ENCODE peak calls at places on chromosomes 2 and 18, in six cellular contexts. O is fibroblast of lung, I is left lung, Z is mammary epithelial cell, U is dorsolateral prefrontal cortex, P is stomach. M is an unnamed sample.

GRCh38 chr2:19362094-19362649 is 3.7 kb upstream of the OSR1 start:
- DNase-seq in O (peak), U (no peak), I (no peak), Z (peak), P (no peak), M (peak)

GRCh38 chr2:6917071-6917760 is at the start of gene RNF144A:
- DNase-seq in I (peak), U (peak), O (peak), Z (peak), P (peak), M (peak)

GRCh38 chr2:165667375-165667774 is 126.7 kb downstream of the GALNT3 start:
- DNase-seq in I (no peak), P (no peak), O (no peak), Z (no peak), U (no peak), M (no peak)

GRCh38 chr2:168798076-168798887 is 4.2 kb upstream of the NOSTRIN start:
- DNase-seq in U (no peak), O (no peak), P (no peak), Z (no peak), I (no peak), M (no peak)

GRCh38 chr2:106183093-106183837 is 10.8 kb downstream of the UXS1 start:
- DNase-seq in U (no peak), P (no peak), O (no peak), I (no peak), Z (no peak), M (no peak)

GRCh38 chr18:13934676-13935075 is 19.3 kb upstream of the MC2R start:
- DNase-seq in O (no peak), P (no peak), U (no peak), I (no peak), Z (no peak), M (no peak)

GRCh38 chr2:120175000-120175581 is 48.1 kb downstream of the TMEM185B start:
- DNase-seq in U (no peak), P (no peak), Z (peak), O (peak), I (no peak), M (peak)

GRCh38 chr2:138615257-138615656 is 113.7 kb downstream of the SPOPL start:
- DNase-seq in O (peak), Z (peak), U (no peak), I (no peak), P (no peak), M (no peak)

GRCh38 chr18:8912348-8913057 is 190.0 kb upstream of the NDUFV2 start:
- DNase-seq in Z (no peak), U (no peak), O (no peak), P (no peak), I (peak), M (no peak)

GRCh38 chr18:76451475-76452331 is 43.3 kb downstream of the ZNF516 start:
- DNase-seq in P (no peak), O (peak), Z (no peak), I (no peak), U (peak), M (peak)

GRCh38 chr2:18118703-18119102 is 240.2 kb downstream of the KCNS3 start:
- DNase-seq in O (peak), U (no peak), Z (no peak), I (no peak), P (no peak), M (no peak)

GRCh38 chr2:1603059-1603458 is 141.3 kb downstream of the PXDN start:
- DNase-seq in U (no peak), O (no peak), P (no peak), Z (no peak), I (no peak), M (no peak)

GRCh38 chr2:216348909-216349308 is 23.4 kb downstream of the MARCHF4 start:
- DNase-seq in P (no peak), U (no peak), O (peak), Z (peak), I (no peak), M (no peak)

GRCh38 chr18:49524349-49524748 is 37.3 kb upstream of the C18orf32 start:
- DNase-seq in O (no peak), I (no peak), U (no peak), Z (no peak), P (no peak), M (no peak)

GRCh38 chr2:237092920-237093781 is 7.5 kb downstream of the COPS8 start:
- DNase-seq in U (no peak), O (peak), I (no peak), P (no peak), Z (peak), M (peak)

GRCh38 chr18:63949068-63949737 is at the start of gene HMSD:
- DNase-seq in P (peak), Z (peak), I (peak), U (peak), O (peak), M (peak)

GRCh38 chr2:121888189-121888557 is 132.7 kb downstream of the TSN start:
- DNase-seq in P (no peak), Z (peak), U (no peak), O (no peak), I (no peak), M (no peak)

GRCh38 chr2:236843061-236843460 is 242.6 kb upstream of the COPS8 start:
- DNase-seq in U (no peak), O (no peak), I (no peak), Z (no peak), P (no peak), M (no peak)

GRCh38 chr2:241190291-241190981 is 2.0 kb downstream of the ANO7 start:
- DNase-seq in I (peak), Z (no peak), P (no peak), O (no peak), U (no peak), M (no peak)

DNA sequence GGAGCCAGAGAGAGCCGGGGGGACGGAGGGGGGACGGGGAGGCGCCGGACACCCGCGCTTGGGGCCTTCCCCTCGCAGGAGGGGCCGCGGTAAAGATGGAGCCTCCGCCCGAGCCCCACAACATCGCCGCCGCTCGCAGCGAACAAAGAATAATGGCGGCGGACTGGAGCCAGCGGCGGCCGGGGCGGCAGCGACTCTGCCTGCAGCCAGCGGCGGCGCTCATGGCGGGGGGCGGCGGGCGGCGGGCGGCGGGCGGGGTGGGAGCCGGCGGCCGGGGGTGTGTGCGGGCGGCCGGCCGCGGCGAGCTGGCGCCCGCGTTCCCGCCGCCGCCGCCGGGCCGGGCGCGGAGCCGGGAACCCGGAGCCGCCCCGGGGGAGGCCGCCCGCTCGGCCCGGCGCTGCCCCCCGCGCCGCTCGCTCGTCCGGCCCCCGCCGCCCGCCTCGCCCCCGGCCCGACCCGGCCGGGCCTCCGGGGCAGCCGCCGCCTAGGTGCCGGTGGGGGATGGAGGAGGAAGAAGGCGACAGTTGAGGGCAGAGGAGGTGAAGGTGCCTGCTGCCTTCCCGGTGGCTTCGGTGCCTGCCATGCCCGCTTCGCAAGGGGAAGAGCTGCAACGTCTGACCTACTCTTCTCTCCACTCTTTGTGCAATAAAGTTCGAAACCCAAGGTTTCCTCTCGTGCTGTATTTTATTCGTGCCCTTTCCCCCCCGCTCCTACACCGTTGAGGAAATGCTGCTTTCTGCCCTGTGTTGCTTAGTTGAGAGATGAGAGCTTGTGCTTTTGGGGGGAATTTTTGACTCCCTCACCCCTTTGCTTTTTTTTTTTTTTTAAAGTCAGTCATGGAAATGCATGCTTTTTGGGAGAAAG is 630 bp downstream of the CREB1 start:
- DNase-seq in I (peak), P (peak), U (no peak), O (peak), Z (peak), M (peak)
- TF ChIP-seq CTCF in I (no peak), P (no peak), U (no peak), O (no peak), Z (no peak), M (no peak)

GRCh38 chr18:23456835-23457234 is 3.7 kb downstream of the RIOK3 start:
- DNase-seq in I (no peak), O (no peak), Z (no peak), P (no peak), U (no peak), M (no peak)
- H3K4me3 ChIP-seq in I (no peak), O (no peak), Z (no peak), P (no peak), U (no peak), M (no peak)

GRCh38 chr2:201270293-201271001 is 10.1 kb downstream of the CASP8 start:
- DNase-seq in U (no peak), Z (no peak), O (no peak), P (no peak), I (no peak), M (no peak)
- TF ChIP-seq CTCF in U (no peak), Z (no peak), O (no peak), P (no peak), I (no peak), M (no peak)

GRCh38 chr2:64644240-64645013 is 9.3 kb downstream of the SERTAD2 start:
- DNase-seq in O (peak), P (peak), U (no peak), Z (peak), I (peak), M (peak)
- H3K4me3 ChIP-seq in O (peak), P (peak), U (peak), Z (peak), I (peak), M (peak)

DNA sequence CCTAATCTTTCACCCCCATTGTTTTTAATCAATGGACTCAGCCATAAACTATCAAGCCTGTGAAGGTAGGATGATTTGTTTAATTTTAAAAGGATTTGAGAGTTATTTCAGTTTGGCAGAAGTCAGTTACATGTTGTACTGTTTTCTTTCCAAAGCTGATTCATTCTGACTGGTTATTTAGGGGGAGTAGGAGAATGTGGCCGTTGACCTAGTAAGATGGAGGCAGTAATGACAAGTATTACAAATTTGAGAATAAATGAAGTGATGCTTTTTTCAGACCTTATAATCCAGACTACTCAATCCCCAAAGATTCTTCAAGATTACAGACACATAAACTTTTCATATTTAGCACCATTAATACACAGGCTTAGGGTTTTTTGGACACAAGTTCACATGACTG is 4.3 kb downstream of the EPHA4 start:
- DNase-seq in Z (no peak), I (no peak), P (no peak), U (no peak), O (peak), M (no peak)
- TF ChIP-seq CTCF in Z (no peak), I (no peak), P (no peak), U (no peak), O (no peak), M (no peak)

GRCh38 chr2:218605438-218605837 is 2.3 kb upstream of the PLCD4 start:
- DNase-seq in Z (no peak), P (no peak), U (no peak), I (no peak), O (peak), M (peak)

DNA sequence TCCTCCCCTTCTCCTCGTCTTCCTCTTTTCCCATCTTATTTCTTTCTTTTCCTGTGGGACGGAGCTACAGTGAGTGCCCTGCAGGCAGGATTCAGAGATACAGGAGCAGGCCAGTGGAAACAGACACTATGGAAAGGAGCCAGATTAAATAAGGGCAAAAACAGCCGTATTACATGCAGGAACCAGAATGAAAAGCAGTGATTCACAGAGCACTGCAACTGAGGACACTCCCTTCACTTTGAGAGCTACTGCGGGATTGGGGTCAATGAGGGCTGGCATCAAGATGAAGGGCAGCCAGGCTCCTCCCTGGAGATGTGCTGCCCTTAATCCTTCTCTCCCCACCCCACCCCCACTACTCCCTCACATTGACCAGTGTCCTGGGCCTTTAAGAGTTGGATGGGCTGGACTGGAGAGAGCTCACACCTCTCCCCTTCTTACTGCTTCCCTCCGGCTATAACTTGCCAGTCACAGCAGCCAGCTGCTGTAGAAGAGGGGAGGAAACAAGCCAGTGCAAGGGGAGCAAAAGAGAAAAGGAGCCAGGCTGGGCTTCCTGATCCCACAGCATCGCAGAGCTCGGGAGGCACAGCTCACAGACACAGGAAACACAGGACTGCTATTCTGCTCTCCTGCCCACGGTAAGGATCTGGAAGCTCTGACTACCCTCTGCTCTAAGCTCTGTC is at the start of gene PLCD4:
- DNase-seq in Z (peak), P (no peak), U (no peak), O (peak), I (no peak), M (no peak)
- H3K4me3 ChIP-seq in Z (peak), P (peak), U (peak), O (peak), I (no peak), M (no peak)

GRCh38 chr2:172674968-172675303 is 60.7 kb upstream of the RAPGEF4 start:
- DNase-seq in P (no peak), I (no peak), O (no peak), Z (no peak), U (no peak), M (no peak)

GRCh38 chr2:172672999-172673726 is 62.5 kb upstream of the RAPGEF4 start:
- DNase-seq in U (no peak), O (no peak), Z (peak), P (peak), I (no peak), M (no peak)

GRCh38 chr2:172672114-172672513 is 63.5 kb upstream of the RAPGEF4 start:
- DNase-seq in P (no peak), O (peak), I (no peak), U (no peak), Z (peak), M (no peak)

GRCh38 chr2:172671506-172671905 is 64.1 kb upstream of the RAPGEF4 start:
- DNase-seq in I (no peak), O (no peak), U (no peak), P (no peak), Z (no peak), M (no peak)

GRCh38 chr2:172674034-172674967 is 61.3 kb upstream of the RAPGEF4 start:
- DNase-seq in I (peak), P (peak), U (no peak), Z (no peak), O (no peak), M (peak)
- TF ChIP-seq CTCF in I (peak), P (peak), U (peak), Z (no peak), O (peak), M (no peak)

GRCh38 chr2:219273887-219274391 is 5.2 kb upstream of the DNAJB2 start:
- DNase-seq in U (no peak), P (no peak), Z (peak), I (no peak), O (peak), M (no peak)
- H3K4me3 ChIP-seq in U (no peak), P (no peak), Z (peak), I (no peak), O (no peak), M (no peak)

GRCh38 chr2:30232027-30232800 is 880 bp downstream of the LBH start:
- DNase-seq in Z (no peak), O (peak), I (peak), P (peak), U (no peak), M (peak)
- TF ChIP-seq CTCF in Z (no peak), O (no peak), I (no peak), P (no peak), U (no peak), M (no peak)